ENCODE peak calls at places on chromosome 12, in seven cellular contexts. V is activated CD4-positive, alpha-beta memory T cell treated with anti-CD3 and anti-CD28 coated beads, Interleukin-2, amount 10 ng/mL, durations not matched to agents 7 days and 5 days; O is left colon; D is CD4-positive, alpha-beta T cell; A is stimulated activated CD8-positive, alpha-beta memory T cell treated with anti-CD3 and anti-CD28 coated beads, Interleukin-2, amount 100 ng/mL, for 48 hours; E is activated T-cell treated with anti-CD3 and anti-CD28 coated beads, Interleukin-2, amount 50 U/mL, for 72 hours; Y is activated CD4-positive, CD25-positive, alpha-beta regulatory T cell. L is an unnamed sample.

GRCh38 chr12:176321-177181 is 37.4 kb downstream of the SLC6A12 start:
- DNase-seq in E (no peak), O (peak; percentile 72), D (no peak), V (no peak), Y (no peak), A (no peak), L (no peak)

GRCh38 chr12:91973813-91974212 is 171.8 kb downstream of the BTG1 start:
- DNase-seq in A (no peak), Y (no peak), E (no peak), D (no peak), V (no peak), O (no peak), L (no peak)

GRCh38 chr12:68481181-68481941 is 129.3 kb upstream of the RAP1B start:
- DNase-seq in E (no peak), D (no peak), V (no peak), A (no peak), Y (no peak), O (no peak), L (peak; percentile 39)

GRCh38 chr12:113577464-113578121 is 105.9 kb upstream of the LHX5 start:
- DNase-seq in O (no peak), Y (no peak), E (no peak), V (no peak), A (no peak), D (no peak), L (no peak)

GRCh38 chr12:132159555-132160003 is 15.3 kb downstream of the NOC4L start:
- DNase-seq in A (no peak), O (no peak), E (no peak), Y (no peak), V (no peak), D (no peak), L (peak; percentile 17)

GRCh38 chr12:103924761-103925641 is 5.2 kb upstream of the HSP90B1 start:
- DNase-seq in E (peak; percentile 75), Y (no peak), D (no peak), A (peak; percentile 21), V (peak; percentile 55), O (no peak), L (peak; percentile 85)

GRCh38 chr12:131604146-131604844 is 106.6 kb upstream of the SFSWAP start:
- DNase-seq in A (no peak), O (no peak), D (peak; percentile 42), V (peak; percentile 78), E (peak; percentile 35), Y (peak; percentile 8), L (peak; percentile 73)

GRCh38 chr12:24708718-24709117 is 240.2 kb downstream of the BCAT1 start:
- DNase-seq in Y (no peak), O (no peak), V (no peak), D (no peak), E (no peak), A (no peak), L (no peak)

GRCh38 chr12:121781751-121782615 is 11.5 kb downstream of the RHOF start:
- DNase-seq in D (peak; percentile 48), Y (no peak), O (no peak), V (peak; percentile 55), E (peak; percentile 85), A (no peak), L (peak; percentile 89)

GRCh38 chr12:107468182-107468581 is 217.4 kb upstream of the PWP1 start:
- DNase-seq in E (no peak), Y (no peak), O (no peak), D (no peak), V (no peak), A (no peak), L (no peak)

GRCh38 chr12:26971963-26972362 is 33.7 kb downstream of the FGFR1OP2 start:
- DNase-seq in Y (peak; percentile 8), O (no peak), D (peak; percentile 43), A (peak; percentile 27), V (peak; percentile 42), E (peak; percentile 75), L (peak; percentile 87)

GRCh38 chr12:31250179-31250578 is 75.8 kb downstream of the SINHCAF start:
- DNase-seq in O (no peak), V (no peak), D (no peak), A (no peak), E (no peak), Y (no peak), L (no peak)

GRCh38 chr12:22287776-22288621 is 46.5 kb downstream of the ST8SIA1 start:
- DNase-seq in E (peak; percentile 18), A (no peak), O (no peak), Y (no peak), D (peak; percentile 6), V (peak; percentile 25), L (peak; percentile 30)

GRCh38 chr12:101298426-101298825 is 18.5 kb downstream of the UTP20 start:
- DNase-seq in A (no peak), O (no peak), Y (no peak), V (no peak), D (no peak), E (no peak), L (no peak)

GRCh38 chr12:95440401-95440800 is 33.6 kb upstream of the METAP2 start:
- DNase-seq in D (no peak), O (no peak), E (no peak), A (no peak), V (no peak), Y (no peak), L (no peak)

GRCh38 chr12:108193922-108194321 is 64.8 kb downstream of the WSCD2 start:
- DNase-seq in O (no peak), E (peak; percentile 16), Y (no peak), D (no peak), V (peak; percentile 18), A (peak; percentile 2), L (peak; percentile 43)

GRCh38 chr12:121214855-121215745 is 5.2 kb downstream of the P2RX4 start:
- DNase-seq in A (no peak), O (peak; percentile 63), E (no peak), Y (no peak), D (no peak), V (peak; percentile 34), L (no peak)

GRCh38 chr12:56229819-56230448 is at the start of gene SLC39A5:
- DNase-seq in A (no peak), D (no peak), E (no peak), O (peak; percentile 58), V (no peak), Y (no peak), L (no peak)

GRCh38 chr12:54984602-54985376 is at the start of gene TESPA1:
- DNase-seq in E (peak; percentile 89), A (peak; percentile 58), Y (peak; percentile 67), V (peak; percentile 91), D (peak; percentile 79), O (peak; percentile 68), L (peak; percentile 94)

GRCh38 chr12:21248679-21249078 is 86.0 kb downstream of the SLCO1A2 start:
- DNase-seq in O (no peak), E (no peak), Y (no peak), A (no peak), V (no peak), D (no peak), L (no peak)

GRCh38 chr12:78441737-78442453 is 422.7 kb upstream of the SYT1 start:
- DNase-seq in O (no peak), Y (no peak), D (no peak), E (no peak), A (no peak), V (no peak), L (no peak)

GRCh38 chr12:111998015-111998414 is 14.9 kb downstream of the TMEM116 start:
- DNase-seq in E (no peak), A (no peak), D (no peak), Y (no peak), O (no peak), V (no peak), L (no peak)

GRCh38 chr12:20832911-20833310 is 22.4 kb downstream of the SLCO1B3 start:
- DNase-seq in E (no peak), O (no peak), Y (no peak), V (no peak), A (no peak), D (no peak), L (no peak)

L was measured in activated CD8-positive, alpha-beta T cell treated with anti-CD3 and anti-CD28 coated beads for 36 hours.